ENCODE peak calls at places on chromosomes 4 and X, in six cellular contexts. One of them, this sample, is unnamed.

GRCh38 chrX:103063191-103063845 is 653 bp downstream of the BEX1 start:
- DNase-seq in neural progenitor cell: peak; percentile 64
- DNase-seq in GM23248: peak; percentile 60
- DNase-seq in fibroblast of lung: peak; percentile 26
- DNase-seq in GM12878: no peak
- DNase-seq in mammary epithelial cell: peak; percentile 9
- DNase-seq in this sample: no peak

GRCh38 chr4:158428242-158428641 is 93.4 kb upstream of the RXFP1 start:
- DNase-seq in neural progenitor cell: no peak
- DNase-seq in GM23248: peak; percentile 47
- DNase-seq in fibroblast of lung: peak; percentile 30
- DNase-seq in GM12878: no peak
- DNase-seq in mammary epithelial cell: peak; percentile 8
- DNase-seq in this sample: no peak

GRCh38 chr4:54282837-54283236 is 53.7 kb downstream of the PDGFRA start:
- DNase-seq in neural progenitor cell: no peak
- DNase-seq in GM23248: no peak
- DNase-seq in fibroblast of lung: no peak
- DNase-seq in GM12878: no peak
- DNase-seq in mammary epithelial cell: no peak
- DNase-seq in this sample: no peak

GRCh38 chrX:10597871-10598270 is 22.5 kb downstream of the MID1 start:
- DNase-seq in neural progenitor cell: peak; percentile 39
- DNase-seq in GM23248: peak; percentile 57
- DNase-seq in fibroblast of lung: no peak
- DNase-seq in GM12878: no peak
- DNase-seq in mammary epithelial cell: no peak
- DNase-seq in this sample: no peak

GRCh38 chrX:132685276-132685675 is 196.4 kb upstream of the MBNL3 start:
- DNase-seq in neural progenitor cell: no peak
- DNase-seq in GM23248: no peak
- DNase-seq in fibroblast of lung: no peak
- DNase-seq in GM12878: no peak
- DNase-seq in mammary epithelial cell: no peak
- DNase-seq in this sample: no peak

GRCh38 chr4:173214661-173215060 is 46.0 kb downstream of the GALNT7 start:
- DNase-seq in neural progenitor cell: no peak
- DNase-seq in GM23248: no peak
- DNase-seq in fibroblast of lung: peak; percentile 76
- DNase-seq in GM12878: no peak
- DNase-seq in mammary epithelial cell: peak; percentile 55
- DNase-seq in this sample: no peak

GRCh38 chr4:15577508-15577907 is 77.6 kb downstream of the FBXL5 start:
- DNase-seq in neural progenitor cell: no peak
- DNase-seq in GM23248: peak; percentile 54
- DNase-seq in fibroblast of lung: peak; percentile 59
- DNase-seq in GM12878: no peak
- DNase-seq in mammary epithelial cell: peak; percentile 2
- DNase-seq in this sample: no peak

GRCh38 chr4:39308576-39308975 is 57.6 kb downstream of the RFC1 start:
- DNase-seq in neural progenitor cell: no peak
- DNase-seq in GM23248: no peak
- DNase-seq in fibroblast of lung: peak; percentile 54
- DNase-seq in GM12878: no peak
- DNase-seq in mammary epithelial cell: no peak
- DNase-seq in this sample: no peak

GRCh38 chr4:61079976-61080375 is 120.2 kb upstream of the ADGRL3 start:
- DNase-seq in neural progenitor cell: no peak
- DNase-seq in GM23248: no peak
- DNase-seq in fibroblast of lung: peak; percentile 24
- DNase-seq in GM12878: no peak
- DNase-seq in mammary epithelial cell: no peak
- DNase-seq in this sample: no peak

GRCh38 chr4:136925203-136925602 is 607.1 kb downstream of the PCDH18 start:
- DNase-seq in neural progenitor cell: no peak
- DNase-seq in GM23248: no peak
- DNase-seq in fibroblast of lung: no peak
- DNase-seq in GM12878: no peak
- DNase-seq in mammary epithelial cell: no peak
- DNase-seq in this sample: no peak

GRCh38 chr4:10086506-10087120 is 30.0 kb downstream of the WDR1 start:
- DNase-seq in neural progenitor cell: no peak
- DNase-seq in GM23248: no peak
- DNase-seq in fibroblast of lung: no peak
- DNase-seq in GM12878: no peak
- DNase-seq in mammary epithelial cell: no peak
- DNase-seq in this sample: no peak

GRCh38 chr4:99679204-99679603 is 21.6 kb upstream of the C4orf54 start:
- DNase-seq in neural progenitor cell: no peak
- DNase-seq in GM23248: peak; percentile 1
- DNase-seq in fibroblast of lung: no peak
- DNase-seq in GM12878: no peak
- DNase-seq in mammary epithelial cell: no peak
- DNase-seq in this sample: no peak

DNA sequence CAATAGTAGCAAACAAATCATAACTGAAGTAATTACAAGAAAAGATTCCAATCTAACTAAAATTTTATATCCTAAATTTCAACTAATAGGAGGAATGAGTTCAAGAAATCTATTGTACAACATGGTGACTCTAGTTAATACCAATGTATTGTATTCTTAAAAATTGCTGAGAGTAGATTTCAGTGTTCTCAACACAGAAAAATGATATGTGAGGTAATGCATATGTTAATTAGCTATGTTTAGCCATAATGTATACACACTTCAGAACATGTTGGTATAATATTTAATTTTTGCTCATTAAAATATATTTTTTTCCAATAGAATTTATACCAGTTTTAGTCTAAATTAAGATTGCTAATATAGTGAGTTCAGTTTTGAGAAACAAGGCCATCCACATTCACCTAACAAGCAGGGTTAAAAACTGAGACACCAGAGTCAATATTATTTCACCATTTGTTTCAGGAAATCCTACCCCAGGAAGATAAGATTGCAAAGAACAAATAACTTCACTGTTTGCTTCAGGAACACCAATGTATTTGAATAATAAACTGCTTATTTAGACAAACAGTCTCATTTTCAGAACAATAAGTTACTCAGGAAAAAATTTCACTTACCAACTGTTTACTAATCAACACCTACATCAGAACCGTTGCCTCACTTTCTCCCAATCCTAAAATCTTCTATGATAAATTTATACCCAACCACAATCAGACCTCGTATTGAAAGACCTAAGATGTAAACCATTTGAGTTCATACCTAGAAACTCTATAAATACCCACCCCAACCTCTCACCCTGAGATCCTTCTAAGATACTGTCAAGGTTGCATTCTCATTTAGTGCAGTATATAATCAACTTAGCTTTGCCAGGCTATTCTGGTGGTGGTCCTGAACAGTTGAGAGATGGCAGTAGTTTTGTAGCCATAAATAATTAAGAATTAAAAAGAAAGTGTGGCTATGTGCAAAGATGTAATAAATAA is 132.8 kb downstream of the MAB21L2 start:
- DNase-seq in neural progenitor cell: no peak
- DNase-seq in GM23248: no peak
- DNase-seq in fibroblast of lung: no peak
- DNase-seq in GM12878: no peak
- DNase-seq in mammary epithelial cell: no peak
- DNase-seq in this sample: no peak
- TF ChIP-seq EZH2 in neural progenitor cell: no peak
- TF ChIP-seq EZH2 in GM23248: no peak
- TF ChIP-seq EZH2 in fibroblast of lung: no peak
- TF ChIP-seq EZH2 in GM12878: no peak
- TF ChIP-seq EZH2 in mammary epithelial cell: no peak
- TF ChIP-seq EZH2 in this sample: no peak

DNA sequence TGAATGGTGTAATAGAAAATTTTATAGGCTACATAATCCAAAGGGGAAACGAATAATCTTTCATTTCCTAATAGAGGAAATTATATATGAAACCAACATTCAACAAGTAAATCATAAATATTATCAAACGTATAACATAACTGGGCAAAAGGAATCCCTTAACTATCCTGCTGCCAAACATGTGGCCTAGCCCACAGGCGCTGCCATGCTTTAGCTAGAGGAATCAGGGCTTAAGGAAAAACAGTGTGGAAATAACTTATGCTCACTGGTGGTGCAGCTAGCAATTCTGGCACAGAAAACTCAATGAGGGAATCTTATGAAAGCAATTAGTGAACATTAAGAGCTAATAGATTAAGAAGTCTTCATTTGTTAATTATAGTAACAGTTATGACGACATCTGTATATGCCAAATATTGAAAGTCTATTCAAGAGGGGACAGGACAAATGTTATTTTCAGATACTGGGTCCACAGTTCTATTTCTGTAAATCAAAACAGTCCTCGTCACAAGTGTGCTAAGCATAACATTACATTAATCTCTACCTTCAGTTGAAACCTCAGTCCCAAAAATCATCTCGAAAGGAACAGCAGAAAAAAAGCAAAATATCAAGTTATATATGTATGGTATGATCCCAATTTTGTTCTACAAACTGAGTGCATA is 70.5 kb downstream of the APBB2 start:
- DNase-seq in neural progenitor cell: no peak
- DNase-seq in GM23248: peak; percentile 71
- DNase-seq in fibroblast of lung: peak; percentile 53
- DNase-seq in GM12878: no peak
- DNase-seq in mammary epithelial cell: no peak
- DNase-seq in this sample: no peak
- H3K27ac ChIP-seq in neural progenitor cell: no peak overlapping the region
- H3K27ac ChIP-seq in GM23248: peak overlapping the region; percentile 92
- H3K27ac ChIP-seq in fibroblast of lung: peak overlapping the region; percentile 84
- H3K27ac ChIP-seq in GM12878: no peak overlapping the region
- H3K27ac ChIP-seq in mammary epithelial cell: peak overlapping the region; percentile 98
- H3K27ac ChIP-seq in this sample: no peak overlapping the region

GRCh38 chr4:164381859-164382258 is 372.1 kb upstream of the SMIM31 start:
- DNase-seq in neural progenitor cell: no peak
- DNase-seq in GM23248: no peak
- DNase-seq in fibroblast of lung: no peak
- DNase-seq in GM12878: no peak
- DNase-seq in mammary epithelial cell: no peak
- DNase-seq in this sample: no peak

GRCh38 chr4:164379694-164380093 is 374.2 kb upstream of the SMIM31 start:
- DNase-seq in neural progenitor cell: no peak
- DNase-seq in GM23248: no peak
- DNase-seq in fibroblast of lung: no peak
- DNase-seq in GM12878: no peak
- DNase-seq in mammary epithelial cell: no peak
- DNase-seq in this sample: no peak

GRCh38 chr4:164384416-164384815 is 369.5 kb upstream of the SMIM31 start:
- DNase-seq in neural progenitor cell: no peak
- DNase-seq in GM23248: no peak
- DNase-seq in fibroblast of lung: no peak
- DNase-seq in GM12878: no peak
- DNase-seq in mammary epithelial cell: no peak
- DNase-seq in this sample: no peak

DNA sequence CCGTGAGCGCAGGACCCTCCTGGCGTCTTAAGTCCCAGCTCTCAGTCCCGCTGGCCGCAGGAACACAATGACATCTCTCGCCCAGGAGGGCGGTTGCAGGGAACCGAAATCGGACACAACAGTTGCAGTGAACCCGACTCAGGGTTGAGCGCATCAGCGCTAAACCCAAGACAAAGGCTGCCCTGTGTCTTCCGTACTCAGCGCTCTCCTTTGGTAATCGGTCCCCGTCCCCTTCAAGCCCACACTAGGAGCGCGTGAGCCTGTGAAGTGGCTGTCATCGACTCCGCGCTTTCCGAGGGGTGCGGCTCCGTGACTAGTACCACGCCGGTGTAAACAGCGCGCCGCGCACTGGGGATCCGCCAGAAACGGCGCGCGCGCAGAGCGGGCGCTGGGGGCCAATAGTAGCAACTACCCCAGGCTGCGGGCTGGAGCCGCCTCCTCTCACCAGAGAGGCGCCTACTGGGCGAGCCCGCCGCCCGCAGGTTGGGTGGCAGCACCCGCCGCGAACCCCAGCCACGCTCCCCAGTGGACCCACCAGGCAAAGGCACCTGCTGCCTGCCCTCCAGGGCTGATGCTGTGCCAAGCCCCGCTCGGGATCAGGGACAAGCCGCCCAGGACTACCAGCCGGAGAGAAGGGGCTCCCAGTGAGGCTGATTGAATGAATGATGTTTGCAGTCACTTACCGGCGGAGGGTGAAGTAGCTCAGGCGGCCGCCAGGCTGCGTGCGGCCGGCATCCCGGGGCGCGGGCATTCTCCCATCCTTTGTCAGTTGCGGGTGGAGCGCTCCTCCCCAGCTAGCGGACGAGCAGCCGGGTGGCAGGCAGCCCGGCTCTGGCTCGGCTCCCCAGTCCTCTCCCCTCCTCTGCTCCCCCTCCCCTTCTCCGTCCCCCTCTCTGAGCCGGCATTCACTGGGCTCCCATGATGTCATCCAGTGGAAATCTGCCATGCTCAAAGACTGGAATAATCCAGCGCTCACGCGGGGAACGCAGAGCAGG is 370.4 kb upstream of the SMIM31 start:
- DNase-seq in neural progenitor cell: peak; percentile 86
- DNase-seq in GM23248: peak; percentile 6
- DNase-seq in fibroblast of lung: peak; percentile 72
- DNase-seq in GM12878: no peak
- DNase-seq in mammary epithelial cell: peak; percentile 22
- DNase-seq in this sample: no peak
- TF ChIP-seq EZH2 in neural progenitor cell: peak; percentile 32
- TF ChIP-seq EZH2 in GM23248: no peak
- TF ChIP-seq EZH2 in fibroblast of lung: no peak
- TF ChIP-seq EZH2 in GM12878: no peak
- TF ChIP-seq EZH2 in mammary epithelial cell: peak; percentile 70
- TF ChIP-seq EZH2 in this sample: no peak

GRCh38 chr4:89152972-89153371 is 41.6 kb downstream of the TIGD2 start:
- DNase-seq in neural progenitor cell: peak; percentile 24
- DNase-seq in GM23248: peak; percentile 24
- DNase-seq in fibroblast of lung: peak; percentile 6
- DNase-seq in GM12878: no peak
- DNase-seq in mammary epithelial cell: no peak
- DNase-seq in this sample: no peak
- H3K27ac ChIP-seq in neural progenitor cell: no peak overlapping the region
- H3K27ac ChIP-seq in GM23248: no peak overlapping the region
- H3K27ac ChIP-seq in fibroblast of lung: no peak overlapping the region
- H3K27ac ChIP-seq in GM12878: no peak overlapping the region
- H3K27ac ChIP-seq in mammary epithelial cell: no peak overlapping the region
- H3K27ac ChIP-seq in this sample: no peak overlapping the region